ENCODE peak calls at places on chromosome 13, in ten cellular contexts. One of them, this sample, is unnamed.

GRCh38 chr13:68993154-68993553 is 1114.5 kb upstream of the ATXN8OS start:
- DNase-seq in EL: no peak
- DNase-seq in dermis microvascular lymphatic vessel endothelial cell: no peak
- DNase-seq in small intestine: no peak
- DNase-seq in CD4-positive, alpha-beta T cell: no peak
- DNase-seq in NCI-H1092: no peak
- DNase-seq in C1 segment of cervical spinal cord: no peak
- DNase-seq in WERI-Rb-1: no peak
- DNase-seq in upper lobe of right lung: no peak
- DNase-seq in AG08396: no peak
- DNase-seq in this sample: no peak

GRCh38 chr13:114234645-114235421 is at the start of gene CDC16:
- DNase-seq in EL: peak; percentile 94
- DNase-seq in dermis microvascular lymphatic vessel endothelial cell: peak; percentile 73
- DNase-seq in small intestine: peak; percentile 95
- DNase-seq in CD4-positive, alpha-beta T cell: peak; percentile 84
- DNase-seq in NCI-H1092: peak; percentile 98
- DNase-seq in C1 segment of cervical spinal cord: peak; percentile 88
- DNase-seq in WERI-Rb-1: peak; percentile 100
- DNase-seq in upper lobe of right lung: peak; percentile 96
- DNase-seq in AG08396: peak; percentile 97
- DNase-seq in this sample: peak; percentile 94

GRCh38 chr13:50697746-50698526 is 145.6 kb downstream of the DLEU7 start:
- DNase-seq in EL: no peak
- DNase-seq in dermis microvascular lymphatic vessel endothelial cell: no peak
- DNase-seq in small intestine: no peak
- DNase-seq in CD4-positive, alpha-beta T cell: no peak
- DNase-seq in NCI-H1092: no peak
- DNase-seq in C1 segment of cervical spinal cord: no peak
- DNase-seq in WERI-Rb-1: no peak
- DNase-seq in upper lobe of right lung: no peak
- DNase-seq in AG08396: no peak
- DNase-seq in this sample: no peak

GRCh38 chr13:35057858-35058257 is 115.8 kb downstream of the NBEA start:
- DNase-seq in EL: no peak
- DNase-seq in dermis microvascular lymphatic vessel endothelial cell: no peak
- DNase-seq in small intestine: no peak
- DNase-seq in CD4-positive, alpha-beta T cell: no peak
- DNase-seq in NCI-H1092: no peak
- DNase-seq in C1 segment of cervical spinal cord: no peak
- DNase-seq in WERI-Rb-1: no peak
- DNase-seq in upper lobe of right lung: no peak
- DNase-seq in AG08396: no peak
- DNase-seq in this sample: no peak

GRCh38 chr13:113495494-113496251 is 5.2 kb upstream of the DCUN1D2 start:
- DNase-seq in EL: no peak
- DNase-seq in dermis microvascular lymphatic vessel endothelial cell: no peak
- DNase-seq in small intestine: no peak
- DNase-seq in CD4-positive, alpha-beta T cell: no peak
- DNase-seq in NCI-H1092: no peak
- DNase-seq in C1 segment of cervical spinal cord: no peak
- DNase-seq in WERI-Rb-1: no peak
- DNase-seq in upper lobe of right lung: no peak
- DNase-seq in AG08396: no peak
- DNase-seq in this sample: no peak

GRCh38 chr13:49836516-49836915 is 44.0 kb upstream of the KPNA3 start:
- DNase-seq in EL: no peak
- DNase-seq in dermis microvascular lymphatic vessel endothelial cell: no peak
- DNase-seq in small intestine: no peak
- DNase-seq in CD4-positive, alpha-beta T cell: no peak
- DNase-seq in NCI-H1092: no peak
- DNase-seq in C1 segment of cervical spinal cord: no peak
- DNase-seq in WERI-Rb-1: peak; percentile 55
- DNase-seq in upper lobe of right lung: no peak
- DNase-seq in AG08396: no peak
- DNase-seq in this sample: no peak

GRCh38 chr13:43880930-43881329 is 1.2 kb downstream of the LACC1 start:
- DNase-seq in EL: no peak
- DNase-seq in dermis microvascular lymphatic vessel endothelial cell: no peak
- DNase-seq in small intestine: no peak
- DNase-seq in CD4-positive, alpha-beta T cell: no peak
- DNase-seq in NCI-H1092: no peak
- DNase-seq in C1 segment of cervical spinal cord: no peak
- DNase-seq in WERI-Rb-1: no peak
- DNase-seq in upper lobe of right lung: no peak
- DNase-seq in AG08396: no peak
- DNase-seq in this sample: no peak

GRCh38 chr13:30830638-30830965 is 75.5 kb upstream of the MEDAG start:
- DNase-seq in EL: peak; percentile 20
- DNase-seq in dermis microvascular lymphatic vessel endothelial cell: no peak
- DNase-seq in small intestine: peak; percentile 22
- DNase-seq in CD4-positive, alpha-beta T cell: no peak
- DNase-seq in NCI-H1092: no peak
- DNase-seq in C1 segment of cervical spinal cord: no peak
- DNase-seq in WERI-Rb-1: no peak
- DNase-seq in upper lobe of right lung: no peak
- DNase-seq in AG08396: no peak
- DNase-seq in this sample: no peak

GRCh38 chr13:99376924-99377323 is 69.7 kb upstream of the GPR183 start:
- DNase-seq in EL: no peak
- DNase-seq in dermis microvascular lymphatic vessel endothelial cell: no peak
- DNase-seq in small intestine: no peak
- DNase-seq in CD4-positive, alpha-beta T cell: no peak
- DNase-seq in NCI-H1092: no peak
- DNase-seq in C1 segment of cervical spinal cord: no peak
- DNase-seq in WERI-Rb-1: peak; percentile 2
- DNase-seq in upper lobe of right lung: no peak
- DNase-seq in AG08396: no peak
- DNase-seq in this sample: no peak

GRCh38 chr13:72920097-72920496 is 138.2 kb downstream of the PIBF1 start:
- DNase-seq in EL: peak; percentile 25
- DNase-seq in dermis microvascular lymphatic vessel endothelial cell: no peak
- DNase-seq in small intestine: peak; percentile 7
- DNase-seq in CD4-positive, alpha-beta T cell: no peak
- DNase-seq in NCI-H1092: no peak
- DNase-seq in C1 segment of cervical spinal cord: no peak
- DNase-seq in WERI-Rb-1: no peak
- DNase-seq in upper lobe of right lung: no peak
- DNase-seq in AG08396: peak; percentile 16
- DNase-seq in this sample: no peak

GRCh38 chr13:29958476-29958875 is 108.1 kb upstream of the UBL3 start:
- DNase-seq in EL: no peak
- DNase-seq in dermis microvascular lymphatic vessel endothelial cell: no peak
- DNase-seq in small intestine: peak; percentile 42
- DNase-seq in CD4-positive, alpha-beta T cell: no peak
- DNase-seq in NCI-H1092: no peak
- DNase-seq in C1 segment of cervical spinal cord: no peak
- DNase-seq in WERI-Rb-1: no peak
- DNase-seq in upper lobe of right lung: no peak
- DNase-seq in AG08396: no peak
- DNase-seq in this sample: no peak

GRCh38 chr13:63435668-63436275 is 2020.1 kb upstream of the PCDH20 start:
- DNase-seq in EL: peak; percentile 92
- DNase-seq in dermis microvascular lymphatic vessel endothelial cell: no peak
- DNase-seq in small intestine: no peak
- DNase-seq in CD4-positive, alpha-beta T cell: no peak
- DNase-seq in NCI-H1092: no peak
- DNase-seq in C1 segment of cervical spinal cord: no peak
- DNase-seq in WERI-Rb-1: no peak
- DNase-seq in upper lobe of right lung: no peak
- DNase-seq in AG08396: no peak
- DNase-seq in this sample: no peak

GRCh38 chr13:95039415-95039814 is 261.8 kb downstream of the ABCC4 start:
- DNase-seq in EL: peak; percentile 12
- DNase-seq in dermis microvascular lymphatic vessel endothelial cell: no peak
- DNase-seq in small intestine: no peak
- DNase-seq in CD4-positive, alpha-beta T cell: no peak
- DNase-seq in NCI-H1092: no peak
- DNase-seq in C1 segment of cervical spinal cord: no peak
- DNase-seq in WERI-Rb-1: no peak
- DNase-seq in upper lobe of right lung: no peak
- DNase-seq in AG08396: no peak
- DNase-seq in this sample: no peak

GRCh38 chr13:105346141-105346766 is 1189.2 kb downstream of the EFNB2 start:
- DNase-seq in EL: peak; percentile 82
- DNase-seq in dermis microvascular lymphatic vessel endothelial cell: no peak
- DNase-seq in small intestine: peak; percentile 14
- DNase-seq in CD4-positive, alpha-beta T cell: no peak
- DNase-seq in NCI-H1092: no peak
- DNase-seq in C1 segment of cervical spinal cord: no peak
- DNase-seq in WERI-Rb-1: no peak
- DNase-seq in upper lobe of right lung: no peak
- DNase-seq in AG08396: peak; percentile 55
- DNase-seq in this sample: no peak

GRCh38 chr13:76523740-76524382 is 362.3 kb downstream of the KCTD12 start:
- DNase-seq in EL: no peak
- DNase-seq in dermis microvascular lymphatic vessel endothelial cell: no peak
- DNase-seq in small intestine: no peak
- DNase-seq in CD4-positive, alpha-beta T cell: no peak
- DNase-seq in NCI-H1092: no peak
- DNase-seq in C1 segment of cervical spinal cord: no peak
- DNase-seq in WERI-Rb-1: no peak
- DNase-seq in upper lobe of right lung: no peak
- DNase-seq in AG08396: no peak
- DNase-seq in this sample: no peak

GRCh38 chr13:79470666-79471065 is 10.3 kb upstream of the NDFIP2 start:
- DNase-seq in EL: no peak
- DNase-seq in dermis microvascular lymphatic vessel endothelial cell: no peak
- DNase-seq in small intestine: no peak
- DNase-seq in CD4-positive, alpha-beta T cell: no peak
- DNase-seq in NCI-H1092: no peak
- DNase-seq in C1 segment of cervical spinal cord: no peak
- DNase-seq in WERI-Rb-1: no peak
- DNase-seq in upper lobe of right lung: no peak
- DNase-seq in AG08396: no peak
- DNase-seq in this sample: no peak

GRCh38 chr13:38514575-38514974 is 164.9 kb downstream of the UFM1 start:
- DNase-seq in EL: no peak
- DNase-seq in dermis microvascular lymphatic vessel endothelial cell: no peak
- DNase-seq in small intestine: no peak
- DNase-seq in CD4-positive, alpha-beta T cell: no peak
- DNase-seq in NCI-H1092: no peak
- DNase-seq in C1 segment of cervical spinal cord: no peak
- DNase-seq in WERI-Rb-1: no peak
- DNase-seq in upper lobe of right lung: no peak
- DNase-seq in AG08396: no peak
- DNase-seq in this sample: no peak